ENCODE peak calls at places on chromosomes 7 and 10, in five cellular contexts. One of them, this sample, is unnamed.

GRCh38 chr7:44415047-44415446 is 75.4 kb downstream of the NUDCD3 start:
- DNase-seq in fibroblast of gingiva: no peak
- DNase-seq in AG20443: no peak
- DNase-seq in activated CD8-positive, alpha-beta memory T cell treated with anti-CD3 and anti-CD28 coated beads for 1 hour: no peak
- DNase-seq in HT1080: peak
- DNase-seq in this sample: no peak

GRCh38 chr7:157881062-157881771 is 544.4 kb downstream of the DNAJB6 start:
- DNase-seq in fibroblast of gingiva: no peak
- DNase-seq in AG20443: no peak
- DNase-seq in activated CD8-positive, alpha-beta memory T cell treated with anti-CD3 and anti-CD28 coated beads for 1 hour: no peak
- DNase-seq in HT1080: peak
- DNase-seq in this sample: no peak

GRCh38 chr7:33774762-33775523 is 130.4 kb upstream of the BMPER start:
- DNase-seq in fibroblast of gingiva: peak
- DNase-seq in AG20443: no peak
- DNase-seq in activated CD8-positive, alpha-beta memory T cell treated with anti-CD3 and anti-CD28 coated beads for 1 hour: no peak
- DNase-seq in HT1080: no peak
- DNase-seq in this sample: no peak

GRCh38 chr7:96321670-96322372 is at the start of gene SLC25A13:
- DNase-seq in fibroblast of gingiva: peak
- DNase-seq in AG20443: peak
- DNase-seq in activated CD8-positive, alpha-beta memory T cell treated with anti-CD3 and anti-CD28 coated beads for 1 hour: peak
- DNase-seq in HT1080: peak
- DNase-seq in this sample: peak

GRCh38 chr10:110820321-110820814 is 51.4 kb upstream of the PDCD4 start:
- DNase-seq in fibroblast of gingiva: peak
- DNase-seq in AG20443: peak
- DNase-seq in activated CD8-positive, alpha-beta memory T cell treated with anti-CD3 and anti-CD28 coated beads for 1 hour: no peak
- DNase-seq in HT1080: no peak
- DNase-seq in this sample: no peak

GRCh38 chr10:68406111-68406814 is 814 bp downstream of the RUFY2 start:
- DNase-seq in fibroblast of gingiva: peak
- DNase-seq in AG20443: peak
- DNase-seq in activated CD8-positive, alpha-beta memory T cell treated with anti-CD3 and anti-CD28 coated beads for 1 hour: peak
- DNase-seq in HT1080: peak
- DNase-seq in this sample: peak

GRCh38 chr7:42400373-42400772 is 163.4 kb upstream of the GLI3 start:
- DNase-seq in fibroblast of gingiva: no peak
- DNase-seq in AG20443: no peak
- DNase-seq in activated CD8-positive, alpha-beta memory T cell treated with anti-CD3 and anti-CD28 coated beads for 1 hour: no peak
- DNase-seq in HT1080: no peak
- DNase-seq in this sample: no peak

GRCh38 chr7:47587976-47588375 is 6.1 kb upstream of the TNS3 start:
- DNase-seq in fibroblast of gingiva: no peak
- DNase-seq in AG20443: no peak
- DNase-seq in activated CD8-positive, alpha-beta memory T cell treated with anti-CD3 and anti-CD28 coated beads for 1 hour: no peak
- DNase-seq in HT1080: no peak
- DNase-seq in this sample: no peak

GRCh38 chr7:150927954-150928340 is 50.2 kb downstream of the KCNH2 start:
- DNase-seq in fibroblast of gingiva: no peak
- DNase-seq in AG20443: no peak
- DNase-seq in activated CD8-positive, alpha-beta memory T cell treated with anti-CD3 and anti-CD28 coated beads for 1 hour: no peak
- DNase-seq in HT1080: no peak
- DNase-seq in this sample: peak

GRCh38 chr10:32149257-32149955 is 93.2 kb upstream of the KIF5B start:
- DNase-seq in fibroblast of gingiva: peak
- DNase-seq in AG20443: peak
- DNase-seq in activated CD8-positive, alpha-beta memory T cell treated with anti-CD3 and anti-CD28 coated beads for 1 hour: no peak
- DNase-seq in HT1080: peak
- DNase-seq in this sample: peak

GRCh38 chr7:42090056-42090455 is 147.0 kb downstream of the GLI3 start:
- DNase-seq in fibroblast of gingiva: no peak
- DNase-seq in AG20443: no peak
- DNase-seq in activated CD8-positive, alpha-beta memory T cell treated with anti-CD3 and anti-CD28 coated beads for 1 hour: no peak
- DNase-seq in HT1080: no peak
- DNase-seq in this sample: no peak

GRCh38 chr7:51878869-51879268 is 562.3 kb upstream of the COBL start:
- DNase-seq in fibroblast of gingiva: no peak
- DNase-seq in AG20443: no peak
- DNase-seq in activated CD8-positive, alpha-beta memory T cell treated with anti-CD3 and anti-CD28 coated beads for 1 hour: no peak
- DNase-seq in HT1080: no peak
- DNase-seq in this sample: no peak

GRCh38 chr10:62000037-62000603 is 98.6 kb downstream of the ARID5B start:
- DNase-seq in fibroblast of gingiva: no peak
- DNase-seq in AG20443: no peak
- DNase-seq in activated CD8-positive, alpha-beta memory T cell treated with anti-CD3 and anti-CD28 coated beads for 1 hour: no peak
- DNase-seq in HT1080: no peak
- DNase-seq in this sample: no peak

GRCh38 chr10:49081532-49082275 is 33.6 kb downstream of the VSTM4 start:
- DNase-seq in fibroblast of gingiva: peak
- DNase-seq in AG20443: peak
- DNase-seq in activated CD8-positive, alpha-beta memory T cell treated with anti-CD3 and anti-CD28 coated beads for 1 hour: no peak
- DNase-seq in HT1080: no peak
- DNase-seq in this sample: no peak

GRCh38 chr7:40457776-40458480 is 323.1 kb downstream of the SUGCT start:
- DNase-seq in fibroblast of gingiva: no peak
- DNase-seq in AG20443: no peak
- DNase-seq in activated CD8-positive, alpha-beta memory T cell treated with anti-CD3 and anti-CD28 coated beads for 1 hour: no peak
- DNase-seq in HT1080: no peak
- DNase-seq in this sample: no peak

GRCh38 chr10:72254891-72255568 is 18.7 kb upstream of the DDIT4 start:
- DNase-seq in fibroblast of gingiva: peak
- DNase-seq in AG20443: peak
- DNase-seq in activated CD8-positive, alpha-beta memory T cell treated with anti-CD3 and anti-CD28 coated beads for 1 hour: no peak
- DNase-seq in HT1080: no peak
- DNase-seq in this sample: peak

GRCh38 chr10:71638087-71638576 is 81.4 kb downstream of the C10orf105 start:
- DNase-seq in fibroblast of gingiva: no peak
- DNase-seq in AG20443: no peak
- DNase-seq in activated CD8-positive, alpha-beta memory T cell treated with anti-CD3 and anti-CD28 coated beads for 1 hour: no peak
- DNase-seq in HT1080: no peak
- DNase-seq in this sample: no peak

GRCh38 chr7:68125173-68125572 is 1128.5 kb downstream of the TYW1 start:
- DNase-seq in fibroblast of gingiva: no peak
- DNase-seq in AG20443: no peak
- DNase-seq in activated CD8-positive, alpha-beta memory T cell treated with anti-CD3 and anti-CD28 coated beads for 1 hour: no peak
- DNase-seq in HT1080: no peak
- DNase-seq in this sample: no peak

GRCh38 chr7:36266683-36267082 is 113.6 kb downstream of the EEPD1 start:
- DNase-seq in fibroblast of gingiva: no peak
- DNase-seq in AG20443: no peak
- DNase-seq in activated CD8-positive, alpha-beta memory T cell treated with anti-CD3 and anti-CD28 coated beads for 1 hour: no peak
- DNase-seq in HT1080: no peak
- DNase-seq in this sample: no peak

GRCh38 chr7:12747687-12748306 is 60.4 kb downstream of the ARL4A start:
- DNase-seq in fibroblast of gingiva: no peak
- DNase-seq in AG20443: no peak
- DNase-seq in activated CD8-positive, alpha-beta memory T cell treated with anti-CD3 and anti-CD28 coated beads for 1 hour: no peak
- DNase-seq in HT1080: peak
- DNase-seq in this sample: no peak

GRCh38 chr7:106777666-106778299 is 87.3 kb upstream of the PIK3CG start:
- DNase-seq in fibroblast of gingiva: no peak
- DNase-seq in AG20443: no peak
- DNase-seq in activated CD8-positive, alpha-beta memory T cell treated with anti-CD3 and anti-CD28 coated beads for 1 hour: no peak
- DNase-seq in HT1080: no peak
- DNase-seq in this sample: no peak

GRCh38 chr7:84291756-84292155 is 97.2 kb upstream of the SEMA3A start:
- DNase-seq in fibroblast of gingiva: no peak
- DNase-seq in AG20443: no peak
- DNase-seq in activated CD8-positive, alpha-beta memory T cell treated with anti-CD3 and anti-CD28 coated beads for 1 hour: no peak
- DNase-seq in HT1080: no peak
- DNase-seq in this sample: no peak

GRCh38 chr7:85733163-85733915 is 546.5 kb upstream of the SEMA3D start:
- DNase-seq in fibroblast of gingiva: no peak
- DNase-seq in AG20443: no peak
- DNase-seq in activated CD8-positive, alpha-beta memory T cell treated with anti-CD3 and anti-CD28 coated beads for 1 hour: no peak
- DNase-seq in HT1080: no peak
- DNase-seq in this sample: peak

GRCh38 chr7:47420117-47420780 is 161.7 kb downstream of the TNS3 start:
- DNase-seq in fibroblast of gingiva: peak
- DNase-seq in AG20443: no peak
- DNase-seq in activated CD8-positive, alpha-beta memory T cell treated with anti-CD3 and anti-CD28 coated beads for 1 hour: no peak
- DNase-seq in HT1080: no peak
- DNase-seq in this sample: no peak

GRCh38 chr7:111744501-111745155 is 182.3 kb upstream of the IMMP2L start:
- DNase-seq in fibroblast of gingiva: peak
- DNase-seq in AG20443: no peak
- DNase-seq in activated CD8-positive, alpha-beta memory T cell treated with anti-CD3 and anti-CD28 coated beads for 1 hour: no peak
- DNase-seq in HT1080: peak
- DNase-seq in this sample: no peak

GRCh38 chr10:114487815-114488536 is 83.7 kb upstream of the AFAP1L2 start:
- DNase-seq in fibroblast of gingiva: no peak
- DNase-seq in AG20443: no peak
- DNase-seq in activated CD8-positive, alpha-beta memory T cell treated with anti-CD3 and anti-CD28 coated beads for 1 hour: no peak
- DNase-seq in HT1080: no peak
- DNase-seq in this sample: no peak